ENCODE peak calls at places on chromosomes 12 and 14, in ten cellular contexts. One of them, this sample, is unnamed.
A peak's percentile ranks its signal among the peaks of the same experiment; 100 is the strongest.

GRCh38 chr14:69008411-69008810 is 29.3 kb upstream of the ACTN1 start:
- DNase-seq in esophagus squamous epithelium: no peak
- DNase-seq in IMR-90: peak; percentile 64
- DNase-seq in GM23248: peak; percentile 30
- DNase-seq in iPS DF 6.9: no peak
- DNase-seq in HAP-1: peak; percentile 61
- DNase-seq in A549: no peak
- DNase-seq in mammary epithelial cell: no peak
- DNase-seq in body of pancreas: no peak
- DNase-seq in CD8-positive, alpha-beta memory T cell: no peak
- DNase-seq in this sample: no peak

GRCh38 chr12:109440851-109441490 is 36.1 kb downstream of the KCTD10 start:
- DNase-seq in iPS DF 6.9: no peak
- DNase-seq in CD8-positive, alpha-beta memory T cell: no peak
- DNase-seq in HAP-1: peak; percentile 23
- DNase-seq in body of pancreas: peak; percentile 12
- DNase-seq in mammary epithelial cell: peak; percentile 30
- DNase-seq in GM23248: no peak
- DNase-seq in esophagus squamous epithelium: no peak
- DNase-seq in A549: no peak
- DNase-seq in IMR-90: no peak
- DNase-seq in this sample: no peak

GRCh38 chr14:32472512-32473472 is 143.7 kb downstream of the AKAP6 start:
- DNase-seq in mammary epithelial cell: peak; percentile 63
- DNase-seq in IMR-90: peak; percentile 81
- DNase-seq in body of pancreas: no peak
- DNase-seq in esophagus squamous epithelium: no peak
- DNase-seq in A549: no peak
- DNase-seq in iPS DF 6.9: no peak
- DNase-seq in HAP-1: peak; percentile 26
- DNase-seq in GM23248: peak; percentile 73
- DNase-seq in CD8-positive, alpha-beta memory T cell: no peak
- DNase-seq in this sample: peak; percentile 49

GRCh38 chr12:10069099-10069498 is 29.7 kb downstream of the CLEC1A start:
- DNase-seq in body of pancreas: peak; percentile 32
- DNase-seq in IMR-90: peak; percentile 28
- DNase-seq in GM23248: peak; percentile 86
- DNase-seq in HAP-1: no peak
- DNase-seq in CD8-positive, alpha-beta memory T cell: no peak
- DNase-seq in iPS DF 6.9: no peak
- DNase-seq in A549: no peak
- DNase-seq in esophagus squamous epithelium: no peak
- DNase-seq in mammary epithelial cell: no peak
- DNase-seq in this sample: no peak

GRCh38 chr14:92386165-92386564 is 63.2 kb downstream of the SLC24A4 start:
- DNase-seq in mammary epithelial cell: no peak
- DNase-seq in GM23248: no peak
- DNase-seq in CD8-positive, alpha-beta memory T cell: no peak
- DNase-seq in HAP-1: no peak
- DNase-seq in A549: no peak
- DNase-seq in body of pancreas: no peak
- DNase-seq in iPS DF 6.9: no peak
- DNase-seq in IMR-90: no peak
- DNase-seq in esophagus squamous epithelium: no peak
- DNase-seq in this sample: no peak

GRCh38 chr12:75560167-75560566 is 48.8 kb upstream of the KRR1 start:
- DNase-seq in GM23248: peak; percentile 42
- DNase-seq in mammary epithelial cell: peak; percentile 56
- DNase-seq in A549: peak; percentile 9
- DNase-seq in body of pancreas: peak; percentile 6
- DNase-seq in IMR-90: peak; percentile 63
- DNase-seq in HAP-1: no peak
- DNase-seq in CD8-positive, alpha-beta memory T cell: no peak
- DNase-seq in esophagus squamous epithelium: no peak
- DNase-seq in iPS DF 6.9: no peak
- DNase-seq in this sample: no peak

GRCh38 chr12:109502332-109502731 is 24.9 kb downstream of the UBE3B start:
- DNase-seq in GM23248: no peak
- DNase-seq in mammary epithelial cell: no peak
- DNase-seq in IMR-90: no peak
- DNase-seq in HAP-1: no peak
- DNase-seq in body of pancreas: no peak
- DNase-seq in esophagus squamous epithelium: no peak
- DNase-seq in CD8-positive, alpha-beta memory T cell: no peak
- DNase-seq in A549: no peak
- DNase-seq in iPS DF 6.9: no peak
- DNase-seq in this sample: no peak

GRCh38 chr12:39846971-39847661 is 227.5 kb upstream of the ABCD2 start:
- DNase-seq in IMR-90: peak; percentile 42
- DNase-seq in HAP-1: peak; percentile 69
- DNase-seq in body of pancreas: no peak
- DNase-seq in A549: no peak
- DNase-seq in mammary epithelial cell: no peak
- DNase-seq in GM23248: peak; percentile 15
- DNase-seq in esophagus squamous epithelium: no peak
- DNase-seq in CD8-positive, alpha-beta memory T cell: no peak
- DNase-seq in iPS DF 6.9: no peak
- DNase-seq in this sample: no peak

GRCh38 chr14:89268514-89268913 is 148.5 kb downstream of the FOXN3 start:
- DNase-seq in body of pancreas: no peak
- DNase-seq in IMR-90: no peak
- DNase-seq in HAP-1: no peak
- DNase-seq in mammary epithelial cell: no peak
- DNase-seq in esophagus squamous epithelium: no peak
- DNase-seq in CD8-positive, alpha-beta memory T cell: no peak
- DNase-seq in A549: no peak
- DNase-seq in GM23248: no peak
- DNase-seq in iPS DF 6.9: no peak
- DNase-seq in this sample: no peak

GRCh38 chr14:89270439-89271227 is 146.4 kb downstream of the FOXN3 start:
- DNase-seq in body of pancreas: peak; percentile 56
- DNase-seq in mammary epithelial cell: peak; percentile 45
- DNase-seq in HAP-1: no peak
- DNase-seq in esophagus squamous epithelium: no peak
- DNase-seq in IMR-90: no peak
- DNase-seq in A549: no peak
- DNase-seq in CD8-positive, alpha-beta memory T cell: no peak
- DNase-seq in iPS DF 6.9: no peak
- DNase-seq in GM23248: no peak
- DNase-seq in this sample: no peak

GRCh38 chr14:89267656-89268055 is 149.4 kb downstream of the FOXN3 start:
- DNase-seq in GM23248: no peak
- DNase-seq in CD8-positive, alpha-beta memory T cell: no peak
- DNase-seq in IMR-90: no peak
- DNase-seq in A549: no peak
- DNase-seq in HAP-1: no peak
- DNase-seq in body of pancreas: no peak
- DNase-seq in mammary epithelial cell: no peak
- DNase-seq in esophagus squamous epithelium: no peak
- DNase-seq in iPS DF 6.9: no peak
- DNase-seq in this sample: no peak

GRCh38 chr14:89267163-89267562 is 149.9 kb downstream of the FOXN3 start:
- DNase-seq in esophagus squamous epithelium: no peak
- DNase-seq in IMR-90: no peak
- DNase-seq in A549: no peak
- DNase-seq in CD8-positive, alpha-beta memory T cell: no peak
- DNase-seq in body of pancreas: no peak
- DNase-seq in GM23248: no peak
- DNase-seq in iPS DF 6.9: no peak
- DNase-seq in HAP-1: no peak
- DNase-seq in mammary epithelial cell: no peak
- DNase-seq in this sample: peak; percentile 63

DNA sequence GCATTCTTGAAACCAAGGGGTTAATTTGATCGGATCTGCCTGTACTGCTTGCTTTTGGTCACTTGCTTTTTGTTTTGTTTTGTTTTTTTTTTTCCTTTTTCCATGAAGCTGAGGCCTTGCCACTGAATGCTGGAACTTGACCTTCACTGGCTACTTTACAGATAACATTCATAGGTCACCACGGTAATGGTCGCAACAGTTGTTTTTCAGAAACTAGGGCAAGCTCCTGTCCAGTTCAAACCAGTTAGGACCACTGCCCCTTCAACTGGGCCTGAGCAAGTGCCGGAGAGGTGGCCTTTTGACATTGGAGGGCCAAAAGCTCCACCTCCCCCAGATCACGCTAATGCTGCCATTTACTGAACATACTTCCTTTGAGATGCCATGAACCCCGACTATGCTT is 147.6 kb downstream of the FOXN3 start:
- DNase-seq in A549: no peak
- DNase-seq in HAP-1: no peak
- DNase-seq in CD8-positive, alpha-beta memory T cell: no peak
- DNase-seq in iPS DF 6.9: no peak
- DNase-seq in IMR-90: no peak
- DNase-seq in mammary epithelial cell: no peak
- DNase-seq in esophagus squamous epithelium: no peak
- DNase-seq in GM23248: no peak
- DNase-seq in body of pancreas: no peak
- DNase-seq in this sample: no peak
- H3K4me1 ChIP-seq in A549: no peaks in the 10 kb centered on the region
- H3K4me1 ChIP-seq in HAP-1: peaks cover 5% of the 10 kb centered on the region
- H3K4me1 ChIP-seq in CD8-positive, alpha-beta memory T cell: peaks cover 5% of the 10 kb centered on the region
- H3K4me1 ChIP-seq in iPS DF 6.9: peaks cover 12% of the 10 kb centered on the region
- H3K4me1 ChIP-seq in IMR-90: peaks cover 7% of the 10 kb centered on the region
- H3K4me1 ChIP-seq in mammary epithelial cell: no peaks in the 10 kb centered on the region
- H3K4me1 ChIP-seq in esophagus squamous epithelium: peaks cover 4% of the 10 kb centered on the region
- H3K4me1 ChIP-seq in GM23248: no peaks in the 10 kb centered on the region
- H3K4me1 ChIP-seq in body of pancreas: peaks cover 42% of the 10 kb centered on the region
- H3K4me1 ChIP-seq in this sample: peaks cover 8% of the 10 kb centered on the region

GRCh38 chr14:94460631-94461416 is 8.2 kb upstream of the SERPINA11 start:
- DNase-seq in GM23248: no peak
- DNase-seq in CD8-positive, alpha-beta memory T cell: no peak
- DNase-seq in iPS DF 6.9: no peak
- DNase-seq in mammary epithelial cell: no peak
- DNase-seq in body of pancreas: no peak
- DNase-seq in A549: no peak
- DNase-seq in esophagus squamous epithelium: no peak
- DNase-seq in HAP-1: no peak
- DNase-seq in IMR-90: no peak
- DNase-seq in this sample: peak; percentile 63

GRCh38 chr14:94461526-94462218 is 9.1 kb upstream of the SERPINA11 start:
- DNase-seq in esophagus squamous epithelium: no peak
- DNase-seq in A549: no peak
- DNase-seq in mammary epithelial cell: no peak
- DNase-seq in body of pancreas: no peak
- DNase-seq in GM23248: no peak
- DNase-seq in CD8-positive, alpha-beta memory T cell: no peak
- DNase-seq in HAP-1: no peak
- DNase-seq in IMR-90: no peak
- DNase-seq in iPS DF 6.9: no peak
- DNase-seq in this sample: peak; percentile 30

GRCh38 chr14:94458558-94459200 is 6.1 kb upstream of the SERPINA11 start:
- DNase-seq in HAP-1: no peak
- DNase-seq in CD8-positive, alpha-beta memory T cell: no peak
- DNase-seq in A549: no peak
- DNase-seq in body of pancreas: no peak
- DNase-seq in mammary epithelial cell: no peak
- DNase-seq in GM23248: peak; percentile 3
- DNase-seq in IMR-90: no peak
- DNase-seq in esophagus squamous epithelium: no peak
- DNase-seq in iPS DF 6.9: no peak
- DNase-seq in this sample: peak; percentile 14

GRCh38 chr14:94455928-94456327 is 3.3 kb upstream of the SERPINA11 start:
- DNase-seq in IMR-90: no peak
- DNase-seq in esophagus squamous epithelium: no peak
- DNase-seq in body of pancreas: no peak
- DNase-seq in CD8-positive, alpha-beta memory T cell: no peak
- DNase-seq in A549: no peak
- DNase-seq in iPS DF 6.9: no peak
- DNase-seq in HAP-1: no peak
- DNase-seq in mammary epithelial cell: no peak
- DNase-seq in GM23248: no peak
- DNase-seq in this sample: no peak

DNA sequence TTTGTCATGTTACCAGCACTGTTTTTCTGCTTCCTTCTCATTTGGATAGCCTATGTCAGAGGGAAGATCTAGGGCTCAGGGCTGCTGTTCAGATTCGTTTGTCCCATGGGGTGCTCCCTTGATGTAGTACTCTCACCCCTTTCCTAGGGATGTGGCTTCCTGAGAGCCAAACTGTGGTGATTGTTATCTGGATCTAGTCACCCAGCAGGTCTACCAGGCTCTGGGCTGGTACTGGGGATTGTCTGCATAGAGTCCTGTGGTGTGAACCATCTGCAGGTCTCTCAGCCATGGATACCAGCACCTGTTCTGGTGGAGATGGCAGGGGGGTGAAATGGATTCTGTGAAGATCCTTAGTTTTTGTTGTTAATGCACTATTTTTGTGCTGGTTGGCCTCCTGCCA is 5.5 kb upstream of the SERPINA11 start:
- DNase-seq in HAP-1: no peak
- DNase-seq in IMR-90: no peak
- DNase-seq in A549: no peak
- DNase-seq in GM23248: no peak
- DNase-seq in esophagus squamous epithelium: no peak
- DNase-seq in iPS DF 6.9: no peak
- DNase-seq in body of pancreas: no peak
- DNase-seq in CD8-positive, alpha-beta memory T cell: no peak
- DNase-seq in mammary epithelial cell: no peak
- DNase-seq in this sample: no peak
- H3K4me1 ChIP-seq in HAP-1: no peaks in the 10 kb centered on the region
- H3K4me1 ChIP-seq in IMR-90: no peaks in the 10 kb centered on the region
- H3K4me1 ChIP-seq in A549: no peaks in the 10 kb centered on the region
- H3K4me1 ChIP-seq in GM23248: no peaks in the 10 kb centered on the region
- H3K4me1 ChIP-seq in esophagus squamous epithelium: no peaks in the 10 kb centered on the region
- H3K4me1 ChIP-seq in iPS DF 6.9: no peaks in the 10 kb centered on the region
- H3K4me1 ChIP-seq in body of pancreas: no peaks in the 10 kb centered on the region
- H3K4me1 ChIP-seq in CD8-positive, alpha-beta memory T cell: no peaks in the 10 kb centered on the region
- H3K4me1 ChIP-seq in mammary epithelial cell: peaks cover 5% of the 10 kb centered on the region
- H3K4me1 ChIP-seq in this sample: no peaks in the 10 kb centered on the region

DNA sequence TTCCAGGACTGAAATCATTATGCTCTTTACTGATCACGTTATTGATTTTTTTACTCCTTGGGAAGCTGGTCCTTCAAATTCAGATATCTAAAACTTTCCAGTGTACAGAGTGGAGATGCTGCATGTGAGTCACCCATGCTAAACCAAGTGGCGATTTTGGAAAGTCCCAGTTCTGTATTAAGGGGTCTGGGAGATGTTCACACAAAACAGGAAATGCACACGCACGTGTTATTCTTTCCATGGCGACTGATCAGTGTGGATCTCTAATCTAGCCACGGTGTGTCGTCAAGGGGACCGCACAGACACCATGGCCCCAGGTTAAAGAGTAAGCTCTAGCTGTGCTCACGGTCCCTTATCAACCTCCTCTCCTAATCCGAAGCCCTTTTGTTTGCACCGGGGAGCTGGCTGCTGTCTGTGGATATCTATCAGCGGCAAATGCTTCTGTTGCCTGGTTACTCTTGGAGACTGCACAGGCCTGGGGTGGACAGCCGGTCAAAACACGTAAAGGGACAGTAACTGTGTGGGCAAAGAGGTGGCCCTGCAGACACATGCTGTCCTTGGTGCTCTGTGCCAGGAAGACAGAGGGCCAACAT is 96.6 kb downstream of the RIMBP2 start:
- DNase-seq in A549: no peak
- DNase-seq in iPS DF 6.9: no peak
- DNase-seq in esophagus squamous epithelium: no peak
- DNase-seq in IMR-90: no peak
- DNase-seq in mammary epithelial cell: no peak
- DNase-seq in HAP-1: no peak
- DNase-seq in GM23248: no peak
- DNase-seq in body of pancreas: peak; percentile 28
- DNase-seq in CD8-positive, alpha-beta memory T cell: no peak
- DNase-seq in this sample: peak; percentile 44
- H3K4me1 ChIP-seq in A549: no peaks in the 10 kb centered on the region
- H3K4me1 ChIP-seq in iPS DF 6.9: no peaks in the 10 kb centered on the region
- H3K4me1 ChIP-seq in esophagus squamous epithelium: no peaks in the 10 kb centered on the region
- H3K4me1 ChIP-seq in IMR-90: no peaks in the 10 kb centered on the region
- H3K4me1 ChIP-seq in mammary epithelial cell: no peaks in the 10 kb centered on the region
- H3K4me1 ChIP-seq in HAP-1: no peaks in the 10 kb centered on the region
- H3K4me1 ChIP-seq in GM23248: no peaks in the 10 kb centered on the region
- H3K4me1 ChIP-seq in body of pancreas: no peaks in the 10 kb centered on the region
- H3K4me1 ChIP-seq in CD8-positive, alpha-beta memory T cell: no peaks in the 10 kb centered on the region
- H3K4me1 ChIP-seq in this sample: no peaks in the 10 kb centered on the region

DNA sequence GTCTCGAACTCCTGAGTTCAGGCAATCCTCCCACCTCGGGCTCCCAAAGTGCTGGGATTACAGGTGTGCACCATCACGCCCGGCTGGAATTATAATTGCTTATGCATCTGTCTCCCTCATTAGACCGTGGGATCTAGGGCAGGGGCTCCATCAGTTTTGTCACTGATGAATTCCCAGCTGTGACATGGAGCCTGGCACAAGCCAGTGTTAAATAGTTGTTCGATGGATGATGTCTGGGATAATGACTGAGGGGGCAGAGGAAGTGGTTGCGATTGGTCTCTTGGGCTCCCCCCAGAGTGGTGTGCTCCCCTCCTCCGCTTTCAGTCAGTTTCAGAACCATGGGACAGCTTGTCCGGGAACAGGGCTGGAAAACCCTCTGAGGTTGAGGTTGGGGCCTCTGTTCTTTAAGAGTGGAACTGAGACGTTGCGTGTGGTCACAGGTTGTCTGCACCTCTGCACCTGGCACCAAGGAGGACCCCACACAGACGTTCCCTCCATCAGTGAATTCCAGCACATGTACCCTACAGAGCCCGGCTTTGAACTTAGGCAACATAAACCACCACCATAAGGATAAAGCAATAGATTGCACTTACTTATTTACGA is 30.8 kb upstream of the BATF start:
- DNase-seq in HAP-1: no peak
- DNase-seq in body of pancreas: no peak
- DNase-seq in GM23248: no peak
- DNase-seq in IMR-90: no peak
- DNase-seq in CD8-positive, alpha-beta memory T cell: no peak
- DNase-seq in A549: no peak
- DNase-seq in esophagus squamous epithelium: no peak
- DNase-seq in mammary epithelial cell: no peak
- DNase-seq in iPS DF 6.9: no peak
- DNase-seq in this sample: no peak
- H3K4me1 ChIP-seq in HAP-1: no peaks in the 10 kb centered on the region
- H3K4me1 ChIP-seq in body of pancreas: peaks cover 11% of the 10 kb centered on the region
- H3K4me1 ChIP-seq in GM23248: no peaks in the 10 kb centered on the region
- H3K4me1 ChIP-seq in IMR-90: no peaks in the 10 kb centered on the region
- H3K4me1 ChIP-seq in CD8-positive, alpha-beta memory T cell: peaks cover 7% of the 10 kb centered on the region
- H3K4me1 ChIP-seq in A549: peaks cover 22% of the 10 kb centered on the region
- H3K4me1 ChIP-seq in esophagus squamous epithelium: no peaks in the 10 kb centered on the region
- H3K4me1 ChIP-seq in mammary epithelial cell: peaks cover 8% of the 10 kb centered on the region
- H3K4me1 ChIP-seq in iPS DF 6.9: no peaks in the 10 kb centered on the region
- H3K4me1 ChIP-seq in this sample: no peaks in the 10 kb centered on the region

This sample was measured in endodermal cell.